ENCODE peak calls at places on chromosomes 7 and 10, in four cellular contexts. H is GM20000, F is heart left ventricle, K is posterior cingulate gyrus. L is an unnamed sample.
A peak's percentile ranks its signal among the peaks of the same experiment; 100 is the strongest.

GRCh38 chr10:15808204-15808797 is 52.0 kb downstream of the MINDY3 start:
- DNase-seq in H (no peak), F (no peak), K (no peak), L (no peak)

GRCh38 chr7:137664846-137665245 is 181.9 kb downstream of the DGKI start:
- DNase-seq in H (no peak), F (no peak), K (no peak), L (no peak)

GRCh38 chr10:58299580-58299979 is 30.6 kb downstream of the CISD1 start:
- DNase-seq in H (peak; percentile 47), F (no peak), K (peak; percentile 23), L (peak; percentile 43)

GRCh38 chr7:156473476-156474240 is 166.9 kb upstream of the RNF32 start:
- DNase-seq in H (peak; percentile 70), F (no peak), K (peak; percentile 46), L (no peak)

GRCh38 chr7:79414910-79415309 is 38.6 kb downstream of the MAGI2 start:
- DNase-seq in H (no peak), F (no peak), K (no peak), L (no peak)

GRCh38 chr7:8386926-8387550 is 46.4 kb upstream of the NXPH1 start:
- DNase-seq in H (peak; percentile 11), F (no peak), K (no peak), L (no peak)

GRCh38 chr7:22782616-22783232 is 39.9 kb downstream of the TOMM7 start:
- DNase-seq in H (peak; percentile 83), F (peak; percentile 71), K (no peak), L (no peak)

GRCh38 chr10:64134676-64135075 is 613.5 kb downstream of the REEP3 start:
- DNase-seq in H (no peak), F (no peak), K (no peak), L (no peak)

GRCh38 chr10:5461914-5462840 is 37.2 kb downstream of the CALML5 start:
- DNase-seq in H (no peak), F (no peak), K (no peak), L (no peak)

GRCh38 chr10:73797324-73798025 is 12.1 kb downstream of the ZSWIM8 start:
- DNase-seq in H (no peak), F (no peak), K (no peak), L (no peak)

GRCh38 chr7:122014697-122015096 is 129.4 kb downstream of the AASS start:
- DNase-seq in H (no peak), F (no peak), K (no peak), L (no peak)

GRCh38 chr7:137790828-137791227 is 55.9 kb downstream of the DGKI start:
- DNase-seq in H (no peak), F (no peak), K (no peak), L (no peak)

GRCh38 chr10:35934637-35934995 is 292.5 kb upstream of the FZD8 start:
- DNase-seq in H (no peak), F (no peak), K (no peak), L (no peak)

GRCh38 chr10:131911451-131911850 is 10.6 kb downstream of the PPP2R2D start:
- DNase-seq in H (no peak), F (no peak), K (no peak), L (peak; percentile 58)

GRCh38 chr10:35565602-35566061 is 39.5 kb upstream of the GJD4 start:
- DNase-seq in H (no peak), F (no peak), K (peak; percentile 72), L (no peak)

GRCh38 chr7:915291-916218 is 38.9 kb downstream of the ADAP1 start:
- DNase-seq in H (no peak), F (peak; percentile 60), K (no peak), L (no peak)

GRCh38 chr10:125214283-125214570 is 53.9 kb upstream of the CTBP2 start:
- DNase-seq in H (no peak), F (no peak), K (no peak), L (no peak)

GRCh38 chr7:150560486-150560885 is 6.7 kb upstream of the GIMAP4 start:
- DNase-seq in H (no peak), F (no peak), K (no peak), L (no peak)

GRCh38 chr10:53477313-53477675 is 704.7 kb upstream of the MBL2 start:
- DNase-seq in H (no peak), F (no peak), K (no peak), L (no peak)

GRCh38 chr10:11551915-11552602 is 59.4 kb downstream of the USP6NL start:
- DNase-seq in H (no peak), F (no peak), K (no peak), L (no peak)

GRCh38 chr7:44045226-44046014 is 918 bp downstream of the DBNL start:
- DNase-seq in H (no peak), F (no peak), K (no peak), L (no peak)

GRCh38 chr10:71516890-71517289 is 120.2 kb downstream of the CDH23 start:
- DNase-seq in H (no peak), F (no peak), K (no peak), L (no peak)

GRCh38 chr10:77744249-77744648 is 106.6 kb upstream of the KCNMA1 start:
- DNase-seq in H (no peak), F (no peak), K (no peak), L (no peak)

GRCh38 chr10:69806266-69806665 is 4.6 kb downstream of the COL13A1 start:
- DNase-seq in H (no peak), F (no peak), K (no peak), L (no peak)

GRCh38 chr10:35910234-35910633 is 268.1 kb upstream of the FZD8 start:
- DNase-seq in H (no peak), F (no peak), K (no peak), L (no peak)

GRCh38 chr10:3119796-3120459 is 52.6 kb downstream of the PFKP start:
- DNase-seq in H (no peak), F (peak; percentile 42), K (no peak), L (no peak)

GRCh38 chr10:75532253-75532924 is 101.0 kb downstream of the LRMDA start:
- DNase-seq in H (no peak), F (no peak), K (no peak), L (no peak)

GRCh38 chr7:2644514-2645273 is 12.9 kb downstream of the TTYH3 start:
- DNase-seq in H (no peak), F (peak; percentile 76), K (no peak), L (no peak)

GRCh38 chr10:130336612-130337304 is 200.6 kb downstream of the GLRX3 start:
- DNase-seq in H (no peak), F (no peak), K (no peak), L (no peak)

GRCh38 chr10:132536241-132536963 is 1.2 kb upstream of the INPP5A start:
- DNase-seq in H (no peak), F (peak; percentile 77), K (no peak), L (peak; percentile 57)